ENCODE peak calls at places on chromosomes 3 and 15, in eight cellular contexts. U is body of pancreas, F is HL-60, A is AG09309, Z is fibroblast of mammary gland, O is brain microvascular endothelial cell, K is psoas muscle, W is colonic mucosa. P is an unnamed sample.

GRCh38 chr3:130504701-130505100 is 12.3 kb upstream of the COL6A6 start:
- DNase-seq in U (no peak), F (no peak), A (no peak), Z (no peak), O (no peak), K (no peak), W (no peak), P (no peak)

GRCh38 chr3:129346690-129347440 is 68.2 kb downstream of the HMCES start:
- DNase-seq in U (no peak), F (no peak), A (no peak), Z (no peak), O (no peak), K (no peak), W (no peak), P (no peak)

GRCh38 chr15:68389936-68390790 is 41.8 kb downstream of the ITGA11 start:
- DNase-seq in U (no peak), F (peak), A (no peak), Z (peak), O (peak), K (no peak), W (no peak), P (peak)

GRCh38 chr3:160023476-160023875 is 34.8 kb downstream of the IL12A start:
- DNase-seq in U (no peak), F (no peak), A (no peak), Z (peak), O (peak), K (no peak), W (no peak), P (no peak)

GRCh38 chr3:52136513-52136912 is 17.7 kb downstream of the POC1A start:
- DNase-seq in U (no peak), F (no peak), A (peak), Z (peak), O (no peak), K (peak), W (no peak), P (no peak)

GRCh38 chr3:194486540-194487288 is at the start of gene ATP13A3:
- DNase-seq in U (peak), F (peak), A (peak), Z (peak), O (peak), K (peak), W (peak), P (peak)

GRCh38 chr3:124373524-124373923 is 356.7 kb upstream of the UMPS start:
- DNase-seq in U (no peak), F (no peak), A (no peak), Z (no peak), O (no peak), K (no peak), W (no peak), P (no peak)

GRCh38 chr15:67067161-67067853 is 1.9 kb downstream of the SMAD3 start:
- DNase-seq in U (peak), F (no peak), A (no peak), Z (peak), O (no peak), K (no peak), W (no peak), P (peak)

GRCh38 chr3:13014755-13015285 is 58.4 kb downstream of the IQSEC1 start:
- DNase-seq in U (no peak), F (no peak), A (no peak), Z (no peak), O (no peak), K (no peak), W (no peak), P (no peak)

GRCh38 chr3:13015286-13016082 is 57.7 kb downstream of the IQSEC1 start:
- DNase-seq in U (peak), F (peak), A (no peak), Z (no peak), O (no peak), K (peak), W (no peak), P (no peak)

GRCh38 chr3:13013151-13013561 is 60.1 kb downstream of the IQSEC1 start:
- DNase-seq in U (no peak), F (no peak), A (no peak), Z (no peak), O (no peak), K (no peak), W (no peak), P (no peak)

GRCh38 chr3:13013595-13013993 is 59.6 kb downstream of the IQSEC1 start:
- DNase-seq in U (no peak), F (no peak), A (no peak), Z (no peak), O (no peak), K (no peak), W (no peak), P (no peak)

DNA sequence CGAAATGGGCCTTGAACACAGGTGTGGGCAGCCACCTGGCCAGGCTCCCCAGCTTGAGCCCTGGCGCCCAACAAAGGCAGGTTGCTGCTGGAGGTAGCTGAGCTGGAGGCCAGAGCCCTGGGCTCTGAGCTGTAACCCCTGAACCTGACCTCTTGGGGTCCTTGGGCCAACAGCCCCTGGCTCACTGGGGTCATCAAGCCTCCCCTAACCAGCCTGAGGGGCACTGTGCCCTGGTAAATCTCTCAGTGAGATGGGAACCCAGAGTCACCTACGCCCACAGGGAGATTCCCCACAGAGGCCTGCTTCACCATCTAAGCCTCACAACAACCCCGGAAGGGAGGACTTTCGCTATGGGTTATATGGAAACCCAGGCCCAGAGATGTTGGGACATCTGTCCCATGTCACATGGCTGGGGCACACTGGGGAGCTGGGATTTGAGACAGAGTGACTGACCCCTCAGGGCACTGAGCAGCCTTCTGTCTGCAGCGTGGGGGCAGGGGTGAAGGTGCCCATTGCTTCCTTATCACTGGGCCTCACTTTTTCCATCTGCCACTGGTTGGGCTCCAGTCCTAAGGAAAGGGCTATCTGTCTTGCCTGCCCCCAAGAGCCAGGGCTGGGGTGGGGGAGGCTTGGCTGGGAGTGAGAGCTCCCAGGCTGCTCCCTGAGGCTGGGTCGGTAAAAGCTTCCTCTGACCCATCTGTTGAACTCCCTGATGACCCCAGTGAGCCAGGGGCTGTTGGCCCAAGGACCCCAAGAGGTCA is 59.1 kb downstream of the IQSEC1 start:
- DNase-seq in U (no peak), F (no peak), A (no peak), Z (no peak), O (no peak), K (no peak), W (no peak), P (no peak)
- TF ChIP-seq CTCF in U (no peak), F (no peak), A (no peak), Z (no peak), O (no peak), K (no peak), W (no peak), P (no peak)

GRCh38 chr3:35666893-35667292 is 27.6 kb downstream of the ARPP21 start:
- DNase-seq in U (no peak), F (no peak), A (no peak), Z (no peak), O (peak), K (no peak), W (no peak), P (no peak)

GRCh38 chr3:35665390-35666055 is 26.2 kb downstream of the ARPP21 start:
- DNase-seq in U (no peak), F (no peak), A (no peak), Z (no peak), O (peak), K (no peak), W (no peak), P (no peak)

GRCh38 chr3:35659808-35660207 is 20.5 kb downstream of the ARPP21 start:
- DNase-seq in U (peak), F (peak), A (no peak), Z (no peak), O (no peak), K (peak), W (peak), P (no peak)

GRCh38 chr3:35664460-35664919 is 25.2 kb downstream of the ARPP21 start:
- DNase-seq in U (peak), F (no peak), A (no peak), Z (peak), O (peak), K (peak), W (no peak), P (peak)

DNA sequence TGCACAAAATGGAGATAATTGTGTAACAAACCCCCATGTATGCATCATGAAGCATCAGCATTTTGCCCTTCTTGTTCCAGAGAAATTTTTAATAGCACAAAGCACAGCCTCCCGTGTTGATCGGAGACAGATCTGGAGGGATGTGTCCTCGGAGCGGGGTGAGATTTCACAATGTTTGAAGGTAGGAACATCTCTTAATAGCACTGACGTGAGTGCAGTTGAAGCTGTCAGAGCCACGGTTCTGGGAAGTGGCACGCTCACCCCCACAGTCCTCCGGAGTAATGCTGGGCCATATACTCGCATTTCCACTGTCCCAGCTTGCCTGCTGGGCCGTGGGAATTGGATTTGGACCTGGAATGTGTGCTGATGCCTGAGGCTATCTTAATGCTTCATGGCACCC is 24.1 kb downstream of the ARPP21 start:
- DNase-seq in U (no peak), F (no peak), A (no peak), Z (peak), O (no peak), K (peak), W (no peak), P (peak)
- H3K4me3 ChIP-seq in U (no peak), F (no peak), A (no peak), Z (no peak), O (no peak), K (peak), W (no peak), P (no peak)

DNA sequence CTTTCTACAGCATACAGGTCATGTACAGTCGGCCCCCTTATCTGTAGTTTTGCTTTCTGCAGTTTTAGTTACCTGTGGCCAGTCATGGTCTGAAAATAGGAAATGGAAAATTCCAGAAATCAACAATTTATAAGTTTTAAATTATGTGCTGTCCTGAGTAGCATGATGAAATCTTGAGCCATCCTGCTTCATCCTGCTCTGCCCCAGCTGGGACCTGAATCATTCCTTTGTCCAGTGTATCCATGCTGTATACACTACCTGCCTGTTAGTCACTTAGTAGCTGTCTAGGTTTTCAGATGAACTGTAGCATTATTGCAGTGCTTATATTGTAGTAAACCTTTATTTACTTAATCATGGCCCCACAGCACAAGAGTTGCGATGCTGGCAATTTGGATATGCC is 44.8 kb downstream of the AP4E1 start:
- DNase-seq in U (no peak), F (no peak), A (peak), Z (peak), O (peak), K (no peak), W (no peak), P (peak)
- TF ChIP-seq CTCF in U (no peak), F (no peak), A (no peak), Z (no peak), O (no peak), K (no peak), W (no peak), P (no peak)

DNA sequence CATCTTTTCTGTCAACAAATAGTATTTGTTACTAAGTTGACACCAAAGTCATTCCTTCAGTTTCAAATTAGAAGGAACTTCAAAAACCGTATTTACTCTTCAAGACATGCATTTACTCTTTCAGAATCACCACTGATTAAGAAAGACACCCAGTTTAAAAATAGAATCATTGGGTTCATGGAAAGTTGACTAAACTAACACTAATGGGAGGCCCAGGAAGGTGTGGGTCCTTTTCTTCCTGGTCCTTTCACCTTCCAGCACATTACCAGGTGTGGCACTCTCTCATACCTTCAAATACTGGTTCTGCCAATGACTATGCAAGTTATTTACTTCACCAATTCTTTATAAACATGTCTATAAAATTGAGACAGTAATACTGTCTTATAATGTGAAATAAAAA is 49.2 kb downstream of the LRRFIP2 start:
- DNase-seq in U (no peak), F (no peak), A (no peak), Z (no peak), O (no peak), K (no peak), W (no peak), P (no peak)
- H3K4me3 ChIP-seq in U (no peak), F (no peak), A (no peak), Z (no peak), O (no peak), K (no peak), W (no peak), P (no peak)

P was measured in fibroblast of villous mesenchyme.